ENCODE peak calls at places on chromosomes 6 and 20, in ten cellular contexts. D, B, I, P, V, J, A, G, M and Z are unnamed samples.
A peak's percentile ranks its signal among the peaks of the same experiment; 100 is the strongest.

GRCh38 chr6:53041356-53041755 is 23.8 kb upstream of the FBXO9 start:
- DNase-seq in B (no peak), V (no peak), J (no peak), P (no peak), A (no peak), D (peak; percentile 72), G (no peak), I (no peak), M (no peak), Z (no peak)

GRCh38 chr20:57072184-57072583 is 194.3 kb downstream of the BMP7 start:
- DNase-seq in D (no peak), J (no peak), M (no peak), V (no peak), P (no peak), G (no peak), B (no peak), I (no peak), A (no peak), Z (no peak)

GRCh38 chr6:21935561-21936028 is 342.0 kb downstream of the SOX4 start:
- DNase-seq in G (peak; percentile 35), A (no peak), I (no peak), D (peak; percentile 60), P (no peak), J (no peak), B (no peak), M (peak; percentile 17), V (no peak), Z (peak; percentile 58)

GRCh38 chr20:16014436-16014835 is 558.8 kb downstream of the KIF16B start:
- DNase-seq in V (no peak), A (no peak), G (no peak), J (no peak), M (no peak), I (no peak), D (no peak), P (no peak), B (no peak), Z (no peak)

GRCh38 chr6:122530440-122531046 is 58.9 kb upstream of the SERINC1 start:
- DNase-seq in B (peak; percentile 16), M (peak; percentile 40), P (no peak), J (peak; percentile 87), D (peak; percentile 60), G (peak; percentile 71), A (peak; percentile 2), V (peak; percentile 67), I (peak; percentile 39), Z (peak; percentile 59)

GRCh38 chr6:139376054-139376355 is 1.6 kb upstream of the CITED2 start:
- DNase-seq in G (peak; percentile 86), P (peak; percentile 47), B (no peak), V (no peak), M (no peak), I (no peak), J (no peak), D (peak; percentile 60), A (peak; percentile 25), Z (peak; percentile 88)

GRCh38 chr6:10505529-10505928 is 15.6 kb upstream of the GCNT2 start:
- DNase-seq in P (no peak), I (no peak), M (no peak), V (no peak), B (no peak), J (no peak), D (no peak), G (no peak), A (no peak), Z (peak; percentile 67)

GRCh38 chr6:106677282-106677681 is 47.9 kb downstream of the QRSL1 start:
- DNase-seq in J (no peak), G (no peak), A (no peak), M (no peak), D (no peak), V (no peak), B (no peak), I (no peak), P (no peak), Z (no peak)

GRCh38 chr20:18225652-18226051 is 62.7 kb upstream of the ZNF133 start:
- DNase-seq in I (no peak), D (no peak), G (no peak), P (no peak), A (no peak), B (no peak), J (no peak), M (no peak), V (no peak), Z (no peak)

GRCh38 chr20:63212792-63213191 is 3.1 kb downstream of the YTHDF1 start:
- DNase-seq in D (no peak), M (no peak), G (no peak), B (no peak), I (no peak), A (no peak), P (no peak), J (no peak), V (no peak), Z (no peak)

GRCh38 chr6:148598690-148599089 is 148.1 kb upstream of the UST start:
- DNase-seq in J (no peak), G (no peak), I (no peak), D (no peak), P (no peak), M (no peak), V (no peak), B (no peak), A (no peak), Z (no peak)

GRCh38 chr20:48769111-48769879 is 58.5 kb downstream of the PREX1 start:
- DNase-seq in I (peak; percentile 68), M (peak; percentile 92), B (peak; percentile 82), G (no peak), D (no peak), V (no peak), A (peak; percentile 51), P (no peak), J (no peak), Z (peak; percentile 92)

GRCh38 chr6:81759782-81760181 is 7.3 kb upstream of the TENT5A start:
- DNase-seq in M (no peak), D (no peak), G (no peak), P (no peak), J (no peak), B (no peak), I (no peak), A (no peak), V (no peak), Z (peak; percentile 38)

GRCh38 chr6:7166410-7167293 is 58.9 kb downstream of the RREB1 start:
- DNase-seq in I (no peak), P (no peak), J (peak; percentile 28), G (peak; percentile 41), B (no peak), A (no peak), V (no peak), D (no peak), M (no peak), Z (peak; percentile 92)

GRCh38 chr6:52207066-52207465 is 20.9 kb downstream of the IL17A start:
- DNase-seq in A (no peak), P (no peak), I (no peak), V (no peak), G (no peak), D (no peak), M (no peak), J (no peak), B (no peak), Z (no peak)

GRCh38 chr20:13245250-13245723 is 24.2 kb downstream of the ISM1 start:
- DNase-seq in G (no peak), B (no peak), P (no peak), I (no peak), V (no peak), A (no peak), D (no peak), J (no peak), M (no peak), Z (no peak)

GRCh38 chr6:139540276-139540675 is 165.8 kb upstream of the CITED2 start:
- DNase-seq in G (peak; percentile 72), A (no peak), D (peak; percentile 81), J (no peak), M (peak; percentile 78), B (peak; percentile 10), P (no peak), V (no peak), I (no peak), Z (peak; percentile 73)

GRCh38 chr6:108673602-108674001 is 112.9 kb downstream of the FOXO3 start:
- DNase-seq in B (no peak), V (no peak), M (no peak), P (no peak), I (no peak), D (no peak), A (no peak), G (no peak), J (no peak), Z (no peak)

GRCh38 chr6:76264466-76264865 is 192.0 kb upstream of the IMPG1 start:
- DNase-seq in J (no peak), A (no peak), D (peak; percentile 20), I (no peak), P (no peak), V (no peak), G (no peak), M (no peak), B (no peak), Z (no peak)

GRCh38 chr6:154249499-154250298 is 106.9 kb downstream of the IPCEF1 start:
- DNase-seq in J (no peak), B (no peak), A (peak; percentile 55), V (no peak), G (no peak), D (no peak), M (peak; percentile 34), I (peak; percentile 52), P (no peak), Z (peak; percentile 54)

GRCh38 chr6:154732538-154732823 is 735 bp upstream of the SCAF8 start:
- DNase-seq in A (no peak), J (peak; percentile 47), P (no peak), D (no peak), G (no peak), V (no peak), I (no peak), M (no peak), B (no peak), Z (no peak)

GRCh38 chr6:109024784-109025183 is 69.9 kb downstream of the SESN1 start:
- DNase-seq in M (no peak), I (no peak), P (peak; percentile 26), G (no peak), A (no peak), B (no peak), J (no peak), D (no peak), V (no peak), Z (peak; percentile 34)

GRCh38 chr20:41279546-41280225 is 37.8 kb downstream of the ZHX3 start:
- DNase-seq in I (peak; percentile 54), G (no peak), M (no peak), P (no peak), A (no peak), J (no peak), V (no peak), B (no peak), D (no peak), Z (no peak)